ENCODE peak calls at places on chromosomes 6 and 20, in five cellular contexts. One of them, this sample, is unnamed.

GRCh38 chr6:144899161-144899560 is 614.0 kb downstream of the UTRN start:
- DNase-seq in HepG2: no peak
- DNase-seq in K562: no peak
- DNase-seq in GM12878: no peak
- DNase-seq in GM12891: no peak
- DNase-seq in this sample: no peak

GRCh38 chr20:63191400-63191799 is 24.5 kb downstream of the YTHDF1 start:
- DNase-seq in HepG2: no peak
- DNase-seq in K562: no peak
- DNase-seq in GM12878: no peak
- DNase-seq in GM12891: no peak
- DNase-seq in this sample: no peak

GRCh38 chr6:165830761-165831160 is 167.7 kb upstream of the PDE10A start:
- DNase-seq in HepG2: no peak
- DNase-seq in K562: no peak
- DNase-seq in GM12878: no peak
- DNase-seq in GM12891: no peak
- DNase-seq in this sample: no peak

GRCh38 chr6:149182262-149182661 is 135.2 kb upstream of the TAB2 start:
- DNase-seq in HepG2: no peak
- DNase-seq in K562: no peak
- DNase-seq in GM12878: no peak
- DNase-seq in GM12891: no peak
- DNase-seq in this sample: no peak

GRCh38 chr6:107421696-107422256 is 37.6 kb downstream of the PDSS2 start:
- DNase-seq in HepG2: peak
- DNase-seq in K562: no peak
- DNase-seq in GM12878: no peak
- DNase-seq in GM12891: no peak
- DNase-seq in this sample: no peak

GRCh38 chr20:346640-347316 is at the start of gene NRSN2:
- DNase-seq in HepG2: peak
- DNase-seq in K562: peak
- DNase-seq in GM12878: no peak
- DNase-seq in GM12891: peak
- DNase-seq in this sample: peak

GRCh38 chr6:28910901-28911680 is 12.7 kb downstream of the TRIM27 start:
- DNase-seq in HepG2: no peak
- DNase-seq in K562: no peak
- DNase-seq in GM12878: no peak
- DNase-seq in GM12891: no peak
- DNase-seq in this sample: no peak

GRCh38 chr20:32959351-32960221 is 44.6 kb downstream of the SUN5 start:
- DNase-seq in HepG2: no peak
- DNase-seq in K562: peak
- DNase-seq in GM12878: no peak
- DNase-seq in GM12891: no peak
- DNase-seq in this sample: no peak

GRCh38 chr20:58140787-58141396 is 87.6 kb downstream of the ANKRD60 start:
- DNase-seq in HepG2: no peak
- DNase-seq in K562: no peak
- DNase-seq in GM12878: no peak
- DNase-seq in GM12891: no peak
- DNase-seq in this sample: no peak

DNA sequence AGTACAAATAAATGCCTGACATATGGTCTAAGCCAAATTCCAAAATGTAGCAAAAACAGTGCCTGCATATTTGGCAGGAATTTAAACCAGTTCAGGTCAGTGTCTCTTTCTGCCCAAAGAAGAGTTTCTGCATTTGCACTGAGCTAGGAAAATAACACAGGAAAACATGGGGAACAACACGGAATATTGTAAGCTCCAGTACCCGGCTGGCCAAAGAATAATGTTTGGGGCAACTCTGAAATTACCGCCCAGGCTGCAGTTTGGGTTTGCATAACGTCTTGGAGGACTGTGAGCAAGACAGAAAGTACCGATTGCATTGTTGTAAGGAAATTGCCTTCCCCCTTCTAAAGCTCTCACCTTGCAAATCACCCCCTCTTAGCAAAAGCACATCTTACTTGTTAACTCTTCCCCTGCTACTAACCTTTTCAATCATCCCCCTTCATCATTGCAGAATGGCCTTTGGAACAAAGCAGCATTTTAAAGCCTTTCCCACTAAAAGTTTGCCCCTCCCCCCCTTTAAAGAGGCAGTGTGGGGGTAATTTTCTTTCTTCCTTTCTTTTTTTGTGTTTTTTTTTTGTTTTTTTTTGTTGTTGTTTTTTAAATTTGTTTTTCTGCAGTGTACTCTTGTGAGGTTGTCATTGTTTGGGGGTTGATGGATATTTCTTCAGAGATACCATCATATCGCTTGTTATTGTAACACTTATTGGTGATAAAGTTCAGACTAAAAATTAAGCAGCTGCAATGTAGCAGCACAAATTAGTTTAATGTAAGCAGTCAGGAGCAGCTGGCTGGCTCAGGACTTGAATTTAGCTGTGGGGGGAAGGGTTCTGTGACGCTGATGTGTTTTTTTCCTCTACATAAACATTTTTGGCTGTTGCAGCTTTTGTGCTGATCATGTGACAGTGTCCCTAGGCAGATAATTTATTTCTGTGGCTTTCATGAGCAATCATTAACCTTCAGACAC is 100.0 kb upstream of the CITED2 start:
- DNase-seq in HepG2: no peak
- DNase-seq in K562: peak
- DNase-seq in GM12878: no peak
- DNase-seq in GM12891: peak
- DNase-seq in this sample: no peak
- TF ChIP-seq POLR2A in HepG2: no peak
- TF ChIP-seq POLR2A in K562: no peak
- TF ChIP-seq POLR2A in GM12878: no peak
- TF ChIP-seq POLR2A in GM12891: no peak
- TF ChIP-seq POLR2A in this sample: no peak

GRCh38 chr20:21184810-21185209 is 58.9 kb downstream of the KIZ start:
- DNase-seq in HepG2: peak
- DNase-seq in K562: no peak
- DNase-seq in GM12878: no peak
- DNase-seq in GM12891: no peak
- DNase-seq in this sample: no peak
- TF ChIP-seq TAF1 in HepG2: no peak
- TF ChIP-seq TAF1 in K562: no peak
- TF ChIP-seq TAF1 in GM12878: no peak
- TF ChIP-seq TAF1 in GM12891: no peak
- TF ChIP-seq TAF1 in this sample: no peak

DNA sequence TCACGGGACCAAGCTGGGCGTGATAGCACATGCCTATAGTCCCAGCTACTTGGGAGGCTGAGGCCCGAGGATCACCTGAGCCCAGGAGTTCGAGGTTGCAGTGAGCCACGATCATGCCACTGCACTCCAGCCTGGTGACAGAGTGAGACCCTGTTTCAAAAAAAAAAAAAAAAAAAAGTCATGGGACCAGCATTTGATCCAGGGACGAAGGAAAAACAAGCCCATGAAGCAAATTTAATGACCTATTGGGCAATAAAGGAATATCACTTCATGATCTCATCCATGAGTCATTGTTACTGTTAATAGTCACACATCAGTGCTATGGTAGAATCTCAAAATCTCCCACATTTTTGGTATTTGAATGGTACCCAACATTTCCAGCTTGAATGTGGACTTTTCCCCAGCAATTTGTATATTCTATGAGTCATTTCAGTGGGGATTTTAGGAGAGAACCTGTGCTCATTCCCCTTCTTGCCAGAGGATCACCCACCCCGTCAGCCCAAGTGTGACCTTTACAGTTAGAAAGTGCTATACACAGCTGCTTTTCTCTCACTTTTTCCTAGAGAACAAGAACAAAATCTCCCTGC is 8.5 kb upstream of the SOD2 start:
- DNase-seq in HepG2: peak
- DNase-seq in K562: no peak
- DNase-seq in GM12878: no peak
- DNase-seq in GM12891: no peak
- DNase-seq in this sample: no peak
- TF ChIP-seq POLR2AphosphoS5 in HepG2: no peak
- TF ChIP-seq POLR2AphosphoS5 in K562: no peak
- TF ChIP-seq POLR2AphosphoS5 in GM12878: no peak
- TF ChIP-seq POLR2AphosphoS5 in GM12891: no peak
- TF ChIP-seq POLR2AphosphoS5 in this sample: no peak

DNA sequence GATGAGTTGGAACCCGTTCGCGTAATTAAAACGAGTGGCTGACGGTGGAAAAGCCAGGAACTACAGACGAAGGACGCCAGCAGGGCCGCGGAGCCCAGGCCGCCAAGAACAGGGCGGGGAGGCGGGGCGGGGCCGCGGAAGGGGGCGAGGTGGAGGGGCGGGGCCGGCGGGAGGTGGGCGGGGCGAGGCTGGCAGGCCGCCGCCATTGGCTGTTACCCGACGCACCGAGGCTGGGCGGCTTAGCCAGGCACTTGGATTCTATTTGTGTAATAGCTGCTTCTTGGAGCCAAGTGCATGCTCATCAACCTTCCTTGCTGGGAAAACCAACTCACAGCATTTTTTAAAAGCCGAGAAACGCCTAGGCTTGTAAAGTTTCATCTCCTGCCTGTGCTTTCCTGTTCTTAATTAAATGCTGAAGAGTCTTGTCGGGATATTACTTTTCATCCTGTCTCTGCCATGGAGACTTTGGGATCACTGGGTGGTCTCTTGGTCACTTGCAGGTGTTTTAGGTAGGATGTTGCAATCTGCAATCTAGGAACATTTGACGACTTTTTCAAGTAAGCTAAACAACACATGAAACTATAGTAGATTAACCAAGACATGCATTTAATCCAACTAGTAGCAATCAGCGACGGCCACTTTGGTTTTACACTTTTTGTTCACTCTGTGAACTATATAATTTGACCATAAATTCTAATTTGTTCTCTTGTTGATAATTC is 245.0 kb downstream of the ARID1B start:
- DNase-seq in HepG2: peak
- DNase-seq in K562: peak
- DNase-seq in GM12878: no peak
- DNase-seq in GM12891: peak
- DNase-seq in this sample: peak
- TF ChIP-seq POLR2A in HepG2: peak
- TF ChIP-seq POLR2A in K562: no peak
- TF ChIP-seq POLR2A in GM12878: no peak
- TF ChIP-seq POLR2A in GM12891: no peak
- TF ChIP-seq POLR2A in this sample: no peak

DNA sequence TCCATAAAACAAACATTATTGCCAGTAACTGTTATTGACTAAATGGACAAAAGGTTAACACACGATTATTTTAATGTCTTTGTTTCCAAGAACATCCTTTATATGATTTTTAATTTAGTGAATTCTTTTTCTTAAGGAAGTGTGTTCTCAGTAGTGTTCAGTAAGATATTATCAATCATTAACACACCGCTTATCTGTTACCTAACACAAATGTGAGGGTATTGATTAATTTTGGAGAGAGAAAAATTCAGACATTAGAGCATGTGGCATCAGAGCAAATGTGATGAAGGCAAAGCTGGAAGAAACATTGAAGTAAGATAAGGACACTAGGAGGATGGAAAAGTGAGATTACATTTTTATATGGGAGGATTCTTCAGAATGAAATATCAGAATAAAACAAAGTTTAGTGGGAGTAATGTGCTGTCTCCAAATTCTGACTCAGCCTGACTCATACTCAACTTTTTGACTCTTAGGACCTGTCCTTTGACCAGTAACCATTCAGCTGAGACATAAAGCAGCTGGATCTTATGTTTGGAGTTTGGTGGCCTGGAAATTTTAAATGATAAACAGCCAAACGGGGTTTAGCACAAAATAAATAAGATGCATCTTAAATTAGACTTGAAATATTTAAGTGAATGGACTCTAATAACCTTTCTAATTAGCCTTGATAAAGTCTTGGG is 348.6 kb downstream of the CD109 start:
- DNase-seq in HepG2: no peak
- DNase-seq in K562: no peak
- DNase-seq in GM12878: no peak
- DNase-seq in GM12891: no peak
- DNase-seq in this sample: no peak
- TF ChIP-seq TAF1 in HepG2: no peak
- TF ChIP-seq TAF1 in K562: no peak
- TF ChIP-seq TAF1 in GM12878: no peak
- TF ChIP-seq TAF1 in GM12891: no peak
- TF ChIP-seq TAF1 in this sample: no peak

GRCh38 chr6:132382630-132383175 is 18.6 kb downstream of the MOXD1 start:
- DNase-seq in HepG2: no peak
- DNase-seq in K562: no peak
- DNase-seq in GM12878: no peak
- DNase-seq in GM12891: no peak
- DNase-seq in this sample: no peak
- TF ChIP-seq POLR2AphosphoS5 in HepG2: no peak
- TF ChIP-seq POLR2AphosphoS5 in K562: no peak
- TF ChIP-seq POLR2AphosphoS5 in GM12878: no peak
- TF ChIP-seq POLR2AphosphoS5 in GM12891: no peak
- TF ChIP-seq POLR2AphosphoS5 in this sample: no peak

This sample was measured in GM12892.